ENCODE peak calls at places on chromosomes 4 and X, in nine cellular contexts. One of them, this sample, is unnamed. For H3K9me3, the result is how much of the 10 kb centered on the place peaks cover.

GRCh38 chr4:101140228-101140627 is 207.1 kb downstream of the PPP3CA start:
- DNase-seq in endothelial cell of umbilical vein: no peak
- DNase-seq in left ventricle myocardium inferior: no peak
- DNase-seq in suprapubic skin: no peak
- DNase-seq in A549: peak
- DNase-seq in cardiac muscle cell: no peak
- DNase-seq in body of pancreas: no peak
- DNase-seq in AG04450: no peak
- DNase-seq in effector memory CD4-positive, alpha-beta T cell: no peak
- DNase-seq in this sample: no peak

GRCh38 chr4:4647041-4647440 is 105.2 kb upstream of the STX18 start:
- DNase-seq in cardiac muscle cell: no peak
- DNase-seq in effector memory CD4-positive, alpha-beta T cell: no peak
- DNase-seq in suprapubic skin: no peak
- DNase-seq in body of pancreas: no peak
- DNase-seq in endothelial cell of umbilical vein: no peak
- DNase-seq in left ventricle myocardium inferior: no peak
- DNase-seq in AG04450: no peak
- DNase-seq in A549: no peak
- DNase-seq in this sample: no peak

GRCh38 chrX:31633349-31633748 is 561.5 kb upstream of the FTHL17 start:
- DNase-seq in AG04450: no peak
- DNase-seq in effector memory CD4-positive, alpha-beta T cell: no peak
- DNase-seq in endothelial cell of umbilical vein: no peak
- DNase-seq in left ventricle myocardium inferior: no peak
- DNase-seq in suprapubic skin: no peak
- DNase-seq in A549: no peak
- DNase-seq in cardiac muscle cell: no peak
- DNase-seq in body of pancreas: no peak
- DNase-seq in this sample: no peak

GRCh38 chr4:101961144-101961543 is 170.6 kb downstream of the BANK1 start:
- DNase-seq in endothelial cell of umbilical vein: no peak
- DNase-seq in body of pancreas: no peak
- DNase-seq in suprapubic skin: no peak
- DNase-seq in effector memory CD4-positive, alpha-beta T cell: no peak
- DNase-seq in left ventricle myocardium inferior: no peak
- DNase-seq in AG04450: no peak
- DNase-seq in A549: peak
- DNase-seq in cardiac muscle cell: no peak
- DNase-seq in this sample: no peak

GRCh38 chrX:56745019-56745418 is 16.0 kb downstream of the NBDY start:
- DNase-seq in suprapubic skin: no peak
- DNase-seq in endothelial cell of umbilical vein: peak
- DNase-seq in body of pancreas: no peak
- DNase-seq in A549: peak
- DNase-seq in cardiac muscle cell: peak
- DNase-seq in AG04450: peak
- DNase-seq in effector memory CD4-positive, alpha-beta T cell: no peak
- DNase-seq in left ventricle myocardium inferior: no peak
- DNase-seq in this sample: no peak

GRCh38 chr4:7439699-7440098 is 5.0 kb upstream of the PSAPL1 start:
- DNase-seq in AG04450: no peak
- DNase-seq in suprapubic skin: no peak
- DNase-seq in A549: no peak
- DNase-seq in effector memory CD4-positive, alpha-beta T cell: no peak
- DNase-seq in cardiac muscle cell: no peak
- DNase-seq in body of pancreas: no peak
- DNase-seq in left ventricle myocardium inferior: no peak
- DNase-seq in endothelial cell of umbilical vein: no peak
- DNase-seq in this sample: no peak

GRCh38 chr4:149914521-149915115 is 99.0 kb upstream of the IQCM start:
- DNase-seq in A549: peak
- DNase-seq in body of pancreas: peak
- DNase-seq in cardiac muscle cell: peak
- DNase-seq in AG04450: peak
- DNase-seq in endothelial cell of umbilical vein: peak
- DNase-seq in suprapubic skin: no peak
- DNase-seq in left ventricle myocardium inferior: no peak
- DNase-seq in effector memory CD4-positive, alpha-beta T cell: no peak
- DNase-seq in this sample: no peak

GRCh38 chr4:83285022-83285387 is 407 bp upstream of the COQ2 start:
- DNase-seq in left ventricle myocardium inferior: no peak
- DNase-seq in endothelial cell of umbilical vein: peak
- DNase-seq in effector memory CD4-positive, alpha-beta T cell: no peak
- DNase-seq in body of pancreas: no peak
- DNase-seq in suprapubic skin: no peak
- DNase-seq in A549: peak
- DNase-seq in cardiac muscle cell: peak
- DNase-seq in AG04450: no peak
- DNase-seq in this sample: no peak

GRCh38 chrX:119899125-119899524 is 3.4 kb downstream of the AKAP14 start:
- DNase-seq in body of pancreas: no peak
- DNase-seq in AG04450: no peak
- DNase-seq in effector memory CD4-positive, alpha-beta T cell: no peak
- DNase-seq in cardiac muscle cell: no peak
- DNase-seq in A549: no peak
- DNase-seq in endothelial cell of umbilical vein: no peak
- DNase-seq in left ventricle myocardium inferior: no peak
- DNase-seq in suprapubic skin: no peak
- DNase-seq in this sample: no peak

GRCh38 chr4:4614925-4615678 is 73.3 kb upstream of the STX18 start:
- DNase-seq in left ventricle myocardium inferior: no peak
- DNase-seq in endothelial cell of umbilical vein: no peak
- DNase-seq in cardiac muscle cell: no peak
- DNase-seq in AG04450: peak
- DNase-seq in A549: no peak
- DNase-seq in effector memory CD4-positive, alpha-beta T cell: no peak
- DNase-seq in body of pancreas: no peak
- DNase-seq in suprapubic skin: no peak
- DNase-seq in this sample: no peak

GRCh38 chr4:20652226-20652836 is 47.9 kb upstream of the PACRGL start:
- DNase-seq in effector memory CD4-positive, alpha-beta T cell: no peak
- DNase-seq in AG04450: no peak
- DNase-seq in suprapubic skin: no peak
- DNase-seq in body of pancreas: no peak
- DNase-seq in left ventricle myocardium inferior: no peak
- DNase-seq in cardiac muscle cell: no peak
- DNase-seq in endothelial cell of umbilical vein: no peak
- DNase-seq in A549: no peak
- DNase-seq in this sample: no peak

GRCh38 chr4:23878912-23879732 is 10.7 kb downstream of the PPARGC1A start:
- DNase-seq in endothelial cell of umbilical vein: no peak
- DNase-seq in cardiac muscle cell: peak
- DNase-seq in suprapubic skin: no peak
- DNase-seq in body of pancreas: no peak
- DNase-seq in effector memory CD4-positive, alpha-beta T cell: no peak
- DNase-seq in AG04450: no peak
- DNase-seq in A549: no peak
- DNase-seq in left ventricle myocardium inferior: no peak
- DNase-seq in this sample: no peak

GRCh38 chrX:100731441-100732281 is at the start of gene SYTL4:
- DNase-seq in suprapubic skin: peak
- DNase-seq in left ventricle myocardium inferior: peak
- DNase-seq in endothelial cell of umbilical vein: peak
- DNase-seq in cardiac muscle cell: no peak
- DNase-seq in AG04450: no peak
- DNase-seq in body of pancreas: peak
- DNase-seq in effector memory CD4-positive, alpha-beta T cell: no peak
- DNase-seq in A549: no peak
- DNase-seq in this sample: no peak

GRCh38 chr4:82592639-82593038 is 30.9 kb upstream of the TMEM150C start:
- DNase-seq in effector memory CD4-positive, alpha-beta T cell: no peak
- DNase-seq in cardiac muscle cell: no peak
- DNase-seq in suprapubic skin: no peak
- DNase-seq in A549: no peak
- DNase-seq in endothelial cell of umbilical vein: no peak
- DNase-seq in left ventricle myocardium inferior: no peak
- DNase-seq in body of pancreas: no peak
- DNase-seq in AG04450: no peak
- DNase-seq in this sample: no peak

GRCh38 chrX:136765957-136766356 is 14.8 kb downstream of the ARHGEF6 start:
- DNase-seq in endothelial cell of umbilical vein: no peak
- DNase-seq in body of pancreas: no peak
- DNase-seq in cardiac muscle cell: no peak
- DNase-seq in suprapubic skin: no peak
- DNase-seq in effector memory CD4-positive, alpha-beta T cell: no peak
- DNase-seq in A549: no peak
- DNase-seq in AG04450: no peak
- DNase-seq in left ventricle myocardium inferior: no peak
- DNase-seq in this sample: no peak

GRCh38 chr4:109410776-109411175 is 22.8 kb upstream of the SEC24B start:
- DNase-seq in A549: no peak
- DNase-seq in body of pancreas: no peak
- DNase-seq in effector memory CD4-positive, alpha-beta T cell: no peak
- DNase-seq in cardiac muscle cell: peak
- DNase-seq in endothelial cell of umbilical vein: no peak
- DNase-seq in left ventricle myocardium inferior: no peak
- DNase-seq in AG04450: no peak
- DNase-seq in suprapubic skin: no peak
- DNase-seq in this sample: no peak

GRCh38 chrX:29071525-29071924 is 484.3 kb downstream of the IL1RAPL1 start:
- DNase-seq in cardiac muscle cell: no peak
- DNase-seq in body of pancreas: no peak
- DNase-seq in effector memory CD4-positive, alpha-beta T cell: no peak
- DNase-seq in endothelial cell of umbilical vein: peak
- DNase-seq in AG04450: no peak
- DNase-seq in left ventricle myocardium inferior: no peak
- DNase-seq in suprapubic skin: no peak
- DNase-seq in A549: no peak
- DNase-seq in this sample: no peak

GRCh38 chr4:7428261-7429068 is 6.3 kb downstream of the PSAPL1 start:
- DNase-seq in left ventricle myocardium inferior: peak
- DNase-seq in body of pancreas: peak
- DNase-seq in suprapubic skin: peak
- DNase-seq in A549: no peak
- DNase-seq in cardiac muscle cell: no peak
- DNase-seq in AG04450: no peak
- DNase-seq in endothelial cell of umbilical vein: no peak
- DNase-seq in effector memory CD4-positive, alpha-beta T cell: no peak
- DNase-seq in this sample: peak

GRCh38 chr4:176584031-176584430 is 208.7 kb downstream of the VEGFC start:
- DNase-seq in cardiac muscle cell: no peak
- DNase-seq in effector memory CD4-positive, alpha-beta T cell: no peak
- DNase-seq in suprapubic skin: no peak
- DNase-seq in endothelial cell of umbilical vein: no peak
- DNase-seq in body of pancreas: no peak
- DNase-seq in AG04450: no peak
- DNase-seq in left ventricle myocardium inferior: no peak
- DNase-seq in A549: no peak
- DNase-seq in this sample: no peak

GRCh38 chr4:113781439-113782040 is 20.0 kb upstream of the CAMK2D start:
- DNase-seq in A549: peak
- DNase-seq in left ventricle myocardium inferior: no peak
- DNase-seq in cardiac muscle cell: peak
- DNase-seq in AG04450: no peak
- DNase-seq in endothelial cell of umbilical vein: peak
- DNase-seq in effector memory CD4-positive, alpha-beta T cell: no peak
- DNase-seq in suprapubic skin: no peak
- DNase-seq in body of pancreas: no peak
- DNase-seq in this sample: no peak

GRCh38 chrX:154374361-154375155 is at the start of gene FLNA:
- DNase-seq in A549: no peak
- DNase-seq in body of pancreas: peak
- DNase-seq in suprapubic skin: no peak
- DNase-seq in cardiac muscle cell: peak
- DNase-seq in endothelial cell of umbilical vein: no peak
- DNase-seq in left ventricle myocardium inferior: peak
- DNase-seq in AG04450: no peak
- DNase-seq in effector memory CD4-positive, alpha-beta T cell: no peak
- DNase-seq in this sample: no peak
- H3K9me3 ChIP-seq in A549: under half
- H3K9me3 ChIP-seq in body of pancreas: under half
- H3K9me3 ChIP-seq in suprapubic skin: under half
- H3K9me3 ChIP-seq in cardiac muscle cell: under half
- H3K9me3 ChIP-seq in endothelial cell of umbilical vein: under half
- H3K9me3 ChIP-seq in left ventricle myocardium inferior: under half
- H3K9me3 ChIP-seq in AG04450: under half
- H3K9me3 ChIP-seq in effector memory CD4-positive, alpha-beta T cell: under half
- H3K9me3 ChIP-seq in this sample: under half

DNA sequence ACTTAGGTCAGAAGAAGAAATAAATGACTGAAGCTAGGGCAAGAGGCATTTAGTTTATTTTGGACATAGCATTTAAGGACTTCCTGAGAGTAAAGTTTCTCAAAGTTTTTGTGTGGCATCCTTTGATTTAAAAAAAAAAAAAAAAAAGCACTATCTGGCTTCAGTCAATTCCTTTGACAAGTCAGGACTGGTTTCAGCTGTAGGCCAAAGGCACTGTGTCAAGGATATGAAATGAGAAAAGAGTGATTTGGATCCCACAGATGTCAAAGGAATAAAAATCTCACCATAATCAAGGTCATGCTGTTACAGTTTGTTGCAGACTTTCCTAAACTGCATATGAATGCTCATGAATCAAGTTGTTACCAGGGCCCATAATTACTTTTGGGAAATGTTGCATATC is 33.4 kb upstream of the ADAMTS3 start:
- DNase-seq in endothelial cell of umbilical vein: no peak
- DNase-seq in cardiac muscle cell: no peak
- DNase-seq in body of pancreas: no peak
- DNase-seq in AG04450: no peak
- DNase-seq in left ventricle myocardium inferior: no peak
- DNase-seq in suprapubic skin: no peak
- DNase-seq in A549: no peak
- DNase-seq in effector memory CD4-positive, alpha-beta T cell: no peak
- DNase-seq in this sample: no peak
- H3K9me3 ChIP-seq in endothelial cell of umbilical vein: under half
- H3K9me3 ChIP-seq in cardiac muscle cell: under half
- H3K9me3 ChIP-seq in body of pancreas: under half
- H3K9me3 ChIP-seq in AG04450: under half
- H3K9me3 ChIP-seq in left ventricle myocardium inferior: under half
- H3K9me3 ChIP-seq in suprapubic skin: under half
- H3K9me3 ChIP-seq in A549: under half
- H3K9me3 ChIP-seq in effector memory CD4-positive, alpha-beta T cell: under half
- H3K9me3 ChIP-seq in this sample: under half

DNA sequence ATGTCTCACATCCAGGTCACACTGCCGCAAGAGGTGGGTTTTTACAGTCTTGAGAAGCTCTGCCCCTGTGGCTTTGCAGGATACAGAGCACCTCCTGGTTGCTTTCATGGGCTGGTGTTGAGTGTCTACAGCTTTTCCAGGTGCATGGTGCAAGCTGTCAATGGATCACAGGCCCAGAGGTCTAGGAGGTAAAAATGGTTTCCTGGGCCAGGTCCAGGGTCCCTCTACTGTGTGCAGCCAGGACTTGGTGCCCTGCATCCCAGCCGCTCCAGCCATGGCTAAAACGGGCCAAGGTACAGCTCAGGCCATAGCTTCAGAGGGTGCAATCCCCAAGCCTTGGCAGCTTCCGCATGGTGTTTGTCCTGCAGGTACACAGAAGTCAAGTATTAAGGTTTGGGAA is 434.1 kb upstream of the GALNT7 start:
- DNase-seq in cardiac muscle cell: no peak
- DNase-seq in A549: no peak
- DNase-seq in endothelial cell of umbilical vein: no peak
- DNase-seq in left ventricle myocardium inferior: no peak
- DNase-seq in suprapubic skin: no peak
- DNase-seq in AG04450: no peak
- DNase-seq in effector memory CD4-positive, alpha-beta T cell: no peak
- DNase-seq in body of pancreas: no peak
- DNase-seq in this sample: no peak
- H3K9me3 ChIP-seq in cardiac muscle cell: under half
- H3K9me3 ChIP-seq in A549: under half
- H3K9me3 ChIP-seq in endothelial cell of umbilical vein: under half
- H3K9me3 ChIP-seq in left ventricle myocardium inferior: half or more
- H3K9me3 ChIP-seq in suprapubic skin: under half
- H3K9me3 ChIP-seq in AG04450: under half
- H3K9me3 ChIP-seq in effector memory CD4-positive, alpha-beta T cell: under half
- H3K9me3 ChIP-seq in body of pancreas: under half
- H3K9me3 ChIP-seq in this sample: under half

GRCh38 chrX:1053072-1053471 is 159.4 kb downstream of the CRLF2 start:
- DNase-seq in effector memory CD4-positive, alpha-beta T cell: no peak
- DNase-seq in left ventricle myocardium inferior: no peak
- DNase-seq in body of pancreas: no peak
- DNase-seq in suprapubic skin: no peak
- DNase-seq in cardiac muscle cell: no peak
- DNase-seq in AG04450: no peak
- DNase-seq in A549: no peak
- DNase-seq in endothelial cell of umbilical vein: no peak
- DNase-seq in this sample: no peak
- H3K9me3 ChIP-seq in effector memory CD4-positive, alpha-beta T cell: under half
- H3K9me3 ChIP-seq in left ventricle myocardium inferior: half or more
- H3K9me3 ChIP-seq in body of pancreas: under half
- H3K9me3 ChIP-seq in suprapubic skin: under half
- H3K9me3 ChIP-seq in cardiac muscle cell: under half
- H3K9me3 ChIP-seq in AG04450: under half
- H3K9me3 ChIP-seq in A549: under half
- H3K9me3 ChIP-seq in endothelial cell of umbilical vein: under half
- H3K9me3 ChIP-seq in this sample: under half